ENCODE peak calls at places on chromosome X, in six cellular contexts. E is NAMALWA, O is AG08396, W is RPMI7951, C is ELR, G is epithelial cell of esophagus. I is an unnamed sample.

GRCh38 chrX:49316085-49316484 is 5.8 kb upstream of the GAGE12J start:
- DNase-seq in E (no peak), O (no peak), W (no peak), C (no peak), G (no peak), I (no peak)

GRCh38 chrX:138938003-138938402 is 226.5 kb upstream of the FGF13 start:
- DNase-seq in E (no peak), O (no peak), W (no peak), C (no peak), G (no peak), I (no peak)

GRCh38 chrX:125248931-125249330 is 70.7 kb upstream of the TEX13C start:
- DNase-seq in E (no peak), O (no peak), W (no peak), C (no peak), G (no peak), I (no peak)

GRCh38 chrX:136909706-136910564 is 29.4 kb upstream of the RBMX start:
- DNase-seq in E (peak), O (peak), W (peak), C (peak), G (peak), I (peak)

GRCh38 chrX:134660627-134661026 is 2.4 kb upstream of the PLAC1 start:
- DNase-seq in E (no peak), O (no peak), W (no peak), C (peak), G (no peak), I (no peak)

GRCh38 chrX:53184836-53185235 is 40.2 kb downstream of the KDM5C start:
- DNase-seq in E (no peak), O (peak), W (peak), C (peak), G (peak), I (no peak)

GRCh38 chrX:39242187-39242586 is 440.9 kb downstream of the MID1IP1 start:
- DNase-seq in E (peak), O (no peak), W (peak), C (peak), G (peak), I (peak)

GRCh38 chrX:122363112-122363511 is 821.0 kb upstream of the GRIA3 start:
- DNase-seq in E (no peak), O (no peak), W (peak), C (no peak), G (peak), I (no peak)

GRCh38 chrX:15405846-15406245 is 21.6 kb upstream of the VEGFD start:
- DNase-seq in E (no peak), O (no peak), W (no peak), C (no peak), G (no peak), I (no peak)

GRCh38 chrX:45401923-45402322 is 201.2 kb upstream of the DIPK2B start:
- DNase-seq in E (no peak), O (no peak), W (no peak), C (no peak), G (no peak), I (no peak)

GRCh38 chrX:138858946-138859345 is 147.4 kb upstream of the FGF13 start:
- DNase-seq in E (no peak), O (no peak), W (peak), C (peak), G (no peak), I (no peak)

GRCh38 chrX:13220916-13221315 is 98.9 kb downstream of the ATXN3L start:
- DNase-seq in E (no peak), O (peak), W (peak), C (peak), G (peak), I (no peak)

GRCh38 chrX:84187501-84188319 is at the start of gene RPS6KA6:
- DNase-seq in E (peak), O (peak), W (no peak), C (peak), G (peak), I (no peak)

GRCh38 chrX:119690921-119691716 is 1.8 kb downstream of the SEPTIN6 start:
- DNase-seq in E (peak), O (no peak), W (no peak), C (peak), G (peak), I (peak)

GRCh38 chrX:16870861-16871584 is 861 bp upstream of the RBBP7 start:
- DNase-seq in E (peak), O (no peak), W (peak), C (peak), G (no peak), I (no peak)

GRCh38 chrX:31546130-31546529 is 474.3 kb upstream of the FTHL17 start:
- DNase-seq in E (no peak), O (peak), W (peak), C (peak), G (peak), I (peak)

GRCh38 chrX:133177202-133177601 is 41.0 kb downstream of the TFDP3 start:
- DNase-seq in E (no peak), O (no peak), W (no peak), C (no peak), G (no peak), I (no peak)

GRCh38 chrX:129843209-129843458 is 552 bp downstream of the ZDHHC9 start:
- DNase-seq in E (no peak), O (no peak), W (no peak), C (no peak), G (no peak), I (no peak)

GRCh38 chrX:94058728-94059382 is 384.8 kb downstream of the FAM133A start:
- DNase-seq in E (peak), O (peak), W (peak), C (peak), G (peak), I (peak)

GRCh38 chrX:114500622-114501021 is 83.3 kb upstream of the HTR2C start:
- DNase-seq in E (no peak), O (no peak), W (no peak), C (no peak), G (no peak), I (peak)

GRCh38 chrX:55033429-55033828 is 2.7 kb upstream of the ALAS2 start:
- DNase-seq in E (no peak), O (no peak), W (no peak), C (no peak), G (no peak), I (no peak)

GRCh38 chrX:69257504-69258127 is 92.4 kb upstream of the PJA1 start:
- DNase-seq in E (no peak), O (no peak), W (no peak), C (no peak), G (no peak), I (no peak)

GRCh38 chrX:10173331-10173900 is 16.6 kb downstream of the CLCN4 start:
- DNase-seq in E (no peak), O (peak), W (no peak), C (no peak), G (peak), I (peak)

GRCh38 chrX:45774961-45775360 is 574.3 kb upstream of the DIPK2B start:
- DNase-seq in E (no peak), O (no peak), W (peak), C (peak), G (peak), I (peak)

I was measured in A673.